ENCODE peak calls at places on chromosomes 7 and 10, in seven cellular contexts. A, D, U, I, X, J and L are unnamed samples.
A peak's percentile ranks its signal among the peaks of the same experiment; 100 is the strongest.

GRCh38 chr7:1853619-1854520 is 183.8 kb downstream of the ELFN1 start:
- DNase-seq in A (peak; percentile 2), D (no peak), U (no peak), I (no peak), X (no peak), J (no peak), L (no peak)

GRCh38 chr10:21030096-21030495 is 133.0 kb upstream of the NEBL start:
- DNase-seq in A (no peak), D (no peak), U (no peak), I (no peak), X (no peak), J (no peak), L (no peak)

GRCh38 chr7:55120501-55121198 is 101.8 kb downstream of the EGFR start:
- DNase-seq in A (no peak), D (no peak), U (peak; percentile 65), I (no peak), X (peak; percentile 80), J (no peak), L (no peak)

GRCh38 chr10:14377591-14377990 is 46.9 kb upstream of the FRMD4A start:
- DNase-seq in A (no peak), D (no peak), U (no peak), I (no peak), X (no peak), J (no peak), L (no peak)

GRCh38 chr10:77507313-77507712 is 130.3 kb downstream of the KCNMA1 start:
- DNase-seq in A (no peak), D (peak; percentile 50), U (no peak), I (no peak), X (peak; percentile 24), J (no peak), L (no peak)

GRCh38 chr7:74482629-74483401 is 29.1 kb downstream of the GTF2IRD1 start:
- DNase-seq in A (no peak), D (no peak), U (peak; percentile 64), I (peak; percentile 57), X (peak; percentile 78), J (no peak), L (no peak)

GRCh38 chr7:44980393-44981034 is 1.7 kb upstream of the MYO1G start:
- DNase-seq in A (no peak), D (no peak), U (no peak), I (no peak), X (peak; percentile 47), J (no peak), L (no peak)

GRCh38 chr10:124624875-124625274 is 119.3 kb downstream of the FAM53B start:
- DNase-seq in A (no peak), D (no peak), U (no peak), I (no peak), X (no peak), J (no peak), L (no peak)

GRCh38 chr7:50145801-50146338 is 52.8 kb upstream of the ZPBP start:
- DNase-seq in A (no peak), D (no peak), U (no peak), I (no peak), X (no peak), J (no peak), L (no peak)

GRCh38 chr7:150855046-150855445 is 2.7 kb downstream of the AOC1 start:
- DNase-seq in A (no peak), D (no peak), U (no peak), I (no peak), X (no peak), J (no peak), L (no peak)

GRCh38 chr10:125095776-125096175 is 64.6 kb downstream of the CTBP2 start:
- DNase-seq in A (no peak), D (no peak), U (no peak), I (no peak), X (no peak), J (no peak), L (no peak)

GRCh38 chr10:23439452-23439919 is 611 bp downstream of the OTUD1 start:
- DNase-seq in A (peak; percentile 63), D (peak; percentile 75), U (no peak), I (no peak), X (peak; percentile 61), J (peak; percentile 28), L (peak; percentile 13)

GRCh38 chr10:43120948-43121290 is 17.3 kb upstream of the CSGALNACT2 start:
- DNase-seq in A (no peak), D (no peak), U (no peak), I (no peak), X (no peak), J (no peak), L (no peak)

GRCh38 chr7:44311561-44312495 is 13.6 kb downstream of the CAMK2B start:
- DNase-seq in A (no peak), D (no peak), U (no peak), I (no peak), X (no peak), J (no peak), L (no peak)

GRCh38 chr10:58385784-58386112 is 538 bp downstream of the TFAM start:
- DNase-seq in A (peak; percentile 76), D (peak; percentile 53), U (peak; percentile 65), I (no peak), X (peak; percentile 77), J (peak; percentile 74), L (peak; percentile 21)

GRCh38 chr10:102274062-102274461 is 28.7 kb downstream of the GBF1 start:
- DNase-seq in A (no peak), D (no peak), U (no peak), I (no peak), X (no peak), J (no peak), L (no peak)

GRCh38 chr10:23448802-23449570 is 10.1 kb downstream of the OTUD1 start:
- DNase-seq in A (no peak), D (no peak), U (no peak), I (no peak), X (peak; percentile 27), J (no peak), L (peak; percentile 69)

GRCh38 chr7:44791278-44792219 is 4.9 kb upstream of the PPIA start:
- DNase-seq in A (no peak), D (no peak), U (no peak), I (no peak), X (peak; percentile 81), J (no peak), L (peak; percentile 79)

GRCh38 chr7:91126762-91127161 is 137.5 kb upstream of the FZD1 start:
- DNase-seq in A (peak; percentile 85), D (no peak), U (no peak), I (no peak), X (no peak), J (peak; percentile 66), L (no peak)

GRCh38 chr10:49010831-49011230 is 71.2 kb upstream of the LRRC18 start:
- DNase-seq in A (no peak), D (no peak), U (no peak), I (no peak), X (no peak), J (no peak), L (no peak)

GRCh38 chr7:90119178-90119971 is 34.9 kb upstream of the STEAP1 start:
- DNase-seq in A (peak; percentile 48), D (peak; percentile 73), U (peak; percentile 11), I (no peak), X (peak; percentile 44), J (peak; percentile 55), L (no peak)

GRCh38 chr10:124686707-124687376 is 57.3 kb downstream of the FAM53B start:
- DNase-seq in A (no peak), D (no peak), U (no peak), I (no peak), X (no peak), J (no peak), L (no peak)

GRCh38 chr10:36366843-36367242 is 724.7 kb upstream of the FZD8 start:
- DNase-seq in A (no peak), D (no peak), U (no peak), I (no peak), X (no peak), J (no peak), L (no peak)

GRCh38 chr10:102927311-102928010 is 9.4 kb downstream of the CNNM2 start:
- DNase-seq in A (no peak), D (no peak), U (no peak), I (no peak), X (no peak), J (no peak), L (no peak)

GRCh38 chr7:140485463-140486265 is 6.4 kb upstream of the MKRN1 start:
- DNase-seq in A (no peak), D (no peak), U (no peak), I (no peak), X (no peak), J (peak; percentile 35), L (no peak)

GRCh38 chr7:57218196-57218716 is 86.0 kb upstream of the ZNF479 start:
- DNase-seq in A (no peak), D (no peak), U (no peak), I (no peak), X (no peak), J (no peak), L (no peak)

GRCh38 chr7:57216340-57216739 is 84.1 kb upstream of the ZNF479 start:
- DNase-seq in A (no peak), D (no peak), U (no peak), I (no peak), X (no peak), J (no peak), L (no peak)

GRCh38 chr7:57210871-57211270 is 78.6 kb upstream of the ZNF479 start:
- DNase-seq in A (no peak), D (no peak), U (no peak), I (no peak), X (no peak), J (no peak), L (no peak)

GRCh38 chr7:57211428-57212100 is 79.3 kb upstream of the ZNF479 start:
- DNase-seq in A (no peak), D (no peak), U (no peak), I (no peak), X (no peak), J (no peak), L (no peak)

GRCh38 chr7:57215423-57215822 is 83.2 kb upstream of the ZNF479 start:
- DNase-seq in A (no peak), D (no peak), U (no peak), I (no peak), X (no peak), J (no peak), L (no peak)
- TF ChIP-seq EZH2phosphoT487 in A (no peak), D (no peak), U (no peak), I (no peak), X (no peak), J (no peak), L (no peak)

GRCh38 chr10:15461353-15462108 is 90.4 kb upstream of the FAM171A1 start:
- DNase-seq in A (no peak), D (peak; percentile 15), U (peak; percentile 38), I (peak; percentile 22), X (peak; percentile 94), J (no peak), L (no peak)
- TF ChIP-seq EZH2phosphoT487 in A (no peak), D (no peak), U (no peak), I (no peak), X (no peak), J (no peak), L (no peak)

DNA sequence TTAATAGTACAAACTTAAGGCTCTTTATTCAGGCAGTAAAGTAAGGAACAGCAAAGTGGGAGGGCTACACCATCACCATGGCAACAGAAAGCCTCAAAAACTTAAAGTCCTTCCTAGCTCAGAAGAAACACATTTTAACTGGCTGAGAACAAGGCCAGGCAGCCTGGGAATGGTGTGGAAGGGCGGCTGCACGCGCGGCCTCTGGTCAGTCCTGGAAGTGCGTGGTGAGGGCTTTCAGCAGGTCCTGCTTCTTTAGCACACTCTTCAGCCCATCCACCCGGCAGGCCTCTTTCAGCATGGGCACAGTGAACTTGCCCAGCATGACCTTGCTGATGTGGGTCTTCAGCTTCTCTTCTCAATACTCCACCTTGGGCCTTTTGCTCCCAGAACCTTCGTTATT is 133.0 kb downstream of the CYP26A1 start:
- DNase-seq in A (peak; percentile 55), D (no peak), U (no peak), I (no peak), X (no peak), J (peak; percentile 78), L (no peak)
- TF ChIP-seq EZH2phosphoT487 in A (no peak), D (no peak), U (no peak), I (no peak), X (no peak), J (no peak), L (no peak)

GRCh38 chr7:141674201-141674671 is 27.7 kb downstream of the DENND11 start:
- DNase-seq in A (peak; percentile 92), D (no peak), U (no peak), I (no peak), X (peak; percentile 6), J (peak; percentile 54), L (no peak)
- TF ChIP-seq EZH2phosphoT487 in A (no peak), D (no peak), U (no peak), I (no peak), X (no peak), J (no peak), L (no peak)